ENCODE peak calls at places on chromosomes 11 and 22, in nine cellular contexts. S, Q, G, A, Z, H, N, D and R are unnamed samples.

GRCh38 chr11:60957188-60957587 is 5.2 kb upstream of the SLC15A3 start:
- DNase-seq in Q (peak), S (peak), G (no peak), N (peak), A (peak), H (no peak), D (no peak), Z (no peak), R (no peak)

GRCh38 chr11:43504316-43504950 is 145.7 kb downstream of the TTC17 start:
- DNase-seq in Z (peak), S (peak), H (no peak), G (no peak), N (no peak), Q (peak), D (no peak), A (peak), R (no peak)

GRCh38 chr11:124676386-124676785 is 2.7 kb downstream of the SPA17 start:
- DNase-seq in S (peak), Q (peak), G (peak), D (no peak), H (no peak), Z (no peak), A (peak), N (no peak), R (no peak)

GRCh38 chr11:20127671-20128527 is 32.4 kb downstream of the DBX1 start:
- DNase-seq in Q (peak), H (peak), Z (peak), G (peak), D (peak), N (peak), A (peak), S (peak), R (peak)

GRCh38 chr11:99020324-99021225 is at the start of gene CNTN5:
- DNase-seq in Q (peak), H (peak), Z (peak), A (peak), N (peak), S (peak), D (no peak), G (peak), R (no peak)

GRCh38 chr11:85835729-85836128 is 19.5 kb upstream of the CCDC83 start:
- DNase-seq in H (no peak), Q (no peak), N (no peak), A (no peak), D (no peak), G (no peak), Z (no peak), S (no peak), R (no peak)

GRCh38 chr22:33327348-33327860 is 269.2 kb upstream of the SYN3 start:
- DNase-seq in S (no peak), A (no peak), Q (no peak), H (no peak), N (no peak), G (no peak), D (no peak), Z (no peak), R (no peak)

GRCh38 chr11:462107-462890 is 12.2 kb downstream of the PTDSS2 start:
- DNase-seq in A (no peak), G (no peak), D (no peak), Z (no peak), N (no peak), S (no peak), H (no peak), Q (no peak), R (no peak)

GRCh38 chr11:100752371-100753073 is 65.4 kb downstream of the ARHGAP42 start:
- DNase-seq in S (no peak), Q (no peak), A (no peak), Z (no peak), G (no peak), H (no peak), N (no peak), D (no peak), R (no peak)

GRCh38 chr11:117081908-117082307 is 16.3 kb downstream of the SIK3 start:
- DNase-seq in D (no peak), N (no peak), Z (no peak), G (no peak), A (no peak), Q (no peak), H (no peak), S (no peak), R (no peak)
- TF ChIP-seq CTCF in D (no peak), N (no peak), Z (peak), G (peak), A (no peak), Q (no peak), H (no peak), S (peak), R (no peak)

DNA sequence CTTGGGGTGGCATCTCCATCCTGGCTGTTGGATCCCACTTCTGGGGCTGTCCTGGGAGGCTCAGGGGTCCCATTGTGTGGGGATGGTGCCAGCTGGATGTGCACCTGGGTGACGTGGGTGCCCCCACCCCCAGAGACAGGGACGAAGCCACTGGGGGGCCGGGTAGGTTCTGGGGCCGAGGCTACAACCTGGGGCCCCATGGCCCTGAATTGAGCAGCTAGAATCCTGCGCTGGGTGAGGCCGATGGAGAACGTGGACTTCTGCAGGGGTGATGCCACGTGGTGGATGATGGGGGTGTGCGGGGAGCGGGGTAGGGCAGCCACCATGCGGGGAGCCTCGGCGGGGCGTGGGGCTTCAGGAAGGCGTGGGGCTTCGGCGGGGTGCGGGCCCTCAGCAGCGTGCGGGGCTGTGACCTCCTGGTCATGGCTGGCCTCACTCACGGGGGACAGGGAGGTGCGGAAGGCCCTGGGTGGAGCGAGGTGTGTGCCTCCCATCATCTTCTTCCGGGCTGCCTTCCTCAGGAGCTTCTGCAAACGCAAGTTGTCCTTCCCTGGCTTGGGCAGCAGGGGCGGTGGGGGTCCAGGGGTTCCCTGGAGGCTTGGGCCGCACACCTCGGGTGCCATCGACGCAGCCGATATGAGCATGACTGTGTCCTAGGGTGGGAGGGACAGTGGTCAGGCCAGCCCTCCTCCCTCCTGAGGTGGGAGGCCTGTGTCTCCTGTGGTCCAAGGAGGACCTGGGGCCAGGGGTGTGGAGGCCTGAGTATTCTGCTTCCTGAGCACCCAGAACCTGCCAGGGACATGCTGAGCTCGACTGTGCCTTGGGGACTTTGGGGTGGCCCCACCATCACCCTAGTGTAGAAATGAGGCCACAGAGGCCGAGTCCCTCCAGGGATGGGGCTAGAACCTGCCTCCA is 1.5 kb downstream of the PRR33 start:
- DNase-seq in Z (no peak), S (no peak), G (no peak), Q (no peak), A (no peak), H (no peak), D (peak), N (no peak), R (no peak)
- TF ChIP-seq CTCF in Z (no peak), S (no peak), G (no peak), Q (no peak), A (no peak), H (no peak), D (no peak), N (no peak), R (no peak)

GRCh38 chr22:24119476-24119875 is 61.8 kb upstream of the SUSD2 start:
- DNase-seq in S (no peak), Z (no peak), A (no peak), G (no peak), H (no peak), D (no peak), Q (no peak), N (no peak), R (no peak)
- TF ChIP-seq CTCF in S (no peak), Z (no peak), A (no peak), G (no peak), H (no peak), D (no peak), Q (no peak), N (no peak), R (no peak)

GRCh38 chr11:12086271-12087074 is 23.9 kb upstream of the MICAL2 start:
- DNase-seq in A (peak), D (no peak), N (peak), G (peak), H (peak), Q (peak), Z (peak), S (peak), R (no peak)

GRCh38 chr11:12088531-12088930 is 21.9 kb upstream of the MICAL2 start:
- DNase-seq in N (no peak), Q (no peak), Z (no peak), S (no peak), H (no peak), D (no peak), G (no peak), A (no peak), R (no peak)

GRCh38 chr11:12088047-12088481 is 22.3 kb upstream of the MICAL2 start:
- DNase-seq in Z (peak), S (peak), Q (peak), H (no peak), A (peak), N (peak), D (no peak), G (peak), R (no peak)

GRCh38 chr11:12085371-12086251 is 24.8 kb upstream of the MICAL2 start:
- DNase-seq in D (no peak), N (no peak), S (peak), H (no peak), Q (peak), A (peak), G (no peak), Z (no peak), R (no peak)

DNA sequence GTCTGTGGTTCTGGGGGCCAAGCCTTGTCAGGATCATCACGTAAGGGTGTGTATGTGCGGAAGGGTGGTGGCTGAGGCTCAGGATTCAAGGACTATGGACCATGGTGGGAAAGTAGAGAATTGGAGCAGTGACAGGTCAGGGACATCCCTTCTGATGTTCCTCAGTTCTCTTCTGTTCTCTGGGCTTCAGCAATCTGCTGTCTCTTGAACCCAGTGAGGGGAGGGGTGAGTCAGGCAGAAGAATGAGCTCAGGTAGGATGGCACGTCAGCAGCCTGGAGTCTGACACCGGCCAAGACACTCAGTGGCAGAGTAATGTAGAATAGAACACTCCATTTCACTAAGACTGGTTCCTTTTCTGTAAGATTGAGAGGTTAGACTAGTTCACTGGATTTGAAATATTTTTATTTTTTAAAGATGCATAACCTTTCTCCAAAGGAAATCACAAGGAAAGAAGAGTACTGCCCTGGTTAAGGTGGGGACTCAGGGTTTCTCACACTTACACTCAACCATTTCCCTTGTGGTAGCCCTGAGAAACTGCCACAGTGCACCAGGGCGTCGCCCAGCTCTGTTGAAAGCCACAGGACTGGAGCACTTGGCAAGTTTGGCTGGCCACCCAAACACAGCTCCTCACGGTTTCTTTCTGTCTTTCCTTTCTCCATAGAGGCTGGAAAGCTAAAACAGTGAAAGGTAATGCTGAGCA is 23.2 kb upstream of the MICAL2 start:
- DNase-seq in Q (peak), D (peak), Z (no peak), G (no peak), N (peak), H (no peak), A (peak), S (peak), R (no peak)
- TF ChIP-seq CTCF in Q (peak), D (peak), Z (no peak), G (no peak), N (peak), H (no peak), A (peak), S (peak), R (no peak)

GRCh38 chr11:16818284-16818683 is 79.8 kb downstream of the C11orf58 start:
- DNase-seq in G (no peak), S (no peak), N (peak), D (no peak), A (peak), H (no peak), Q (no peak), Z (no peak), R (no peak)
- TF ChIP-seq CTCF in G (no peak), S (no peak), N (peak), D (no peak), A (no peak), H (no peak), Q (no peak), Z (no peak), R (no peak)